ENCODE peak calls at places on chromosomes 11 and 22, in seven cellular contexts. One of them, this sample, is unnamed.

GRCh38 chr22:20237480-20238440 is 30.4 kb downstream of the RTN4R start:
- ATAC-seq in HepG2: peak
- ATAC-seq in heart left ventricle: no peak
- ATAC-seq in upper lobe of left lung: no peak
- ATAC-seq in HCT116: no peak
- ATAC-seq in right lobe of liver: peak
- ATAC-seq in A549: no peak
- ATAC-seq in this sample: no peak

GRCh38 chr22:33922268-33922667 is 2.0 kb upstream of the LARGE1 start:
- ATAC-seq in HepG2: peak
- ATAC-seq in heart left ventricle: no peak
- ATAC-seq in upper lobe of left lung: no peak
- ATAC-seq in HCT116: no peak
- ATAC-seq in right lobe of liver: peak
- ATAC-seq in A549: peak
- ATAC-seq in this sample: no peak

GRCh38 chr11:106137758-106138157 is 60.3 kb downstream of the AASDHPPT start:
- ATAC-seq in HepG2: no peak
- ATAC-seq in heart left ventricle: no peak
- ATAC-seq in upper lobe of left lung: no peak
- ATAC-seq in HCT116: no peak
- ATAC-seq in right lobe of liver: no peak
- ATAC-seq in A549: no peak
- ATAC-seq in this sample: no peak

GRCh38 chr11:95092549-95093324 is 3.1 kb downstream of the ENDOD1 start:
- ATAC-seq in HepG2: peak
- ATAC-seq in heart left ventricle: no peak
- ATAC-seq in upper lobe of left lung: no peak
- ATAC-seq in HCT116: peak
- ATAC-seq in right lobe of liver: peak
- ATAC-seq in A549: peak
- ATAC-seq in this sample: no peak

GRCh38 chr11:9639985-9640384 is 23.9 kb upstream of the SWAP70 start:
- ATAC-seq in HepG2: no peak
- ATAC-seq in heart left ventricle: peak
- ATAC-seq in upper lobe of left lung: peak
- ATAC-seq in HCT116: no peak
- ATAC-seq in right lobe of liver: peak
- ATAC-seq in A549: no peak
- ATAC-seq in this sample: peak

GRCh38 chr11:8719260-8720190 is 36.9 kb downstream of the RPL27A start:
- ATAC-seq in HepG2: no peak
- ATAC-seq in heart left ventricle: peak
- ATAC-seq in upper lobe of left lung: peak
- ATAC-seq in HCT116: peak
- ATAC-seq in right lobe of liver: peak
- ATAC-seq in A549: peak
- ATAC-seq in this sample: peak

GRCh38 chr11:20357150-20357549 is 6.4 kb upstream of the HTATIP2 start:
- ATAC-seq in HepG2: no peak
- ATAC-seq in heart left ventricle: no peak
- ATAC-seq in upper lobe of left lung: no peak
- ATAC-seq in HCT116: no peak
- ATAC-seq in right lobe of liver: peak
- ATAC-seq in A549: no peak
- ATAC-seq in this sample: no peak

GRCh38 chr22:22119003-22119402 is 125.6 kb upstream of the VPREB1 start:
- ATAC-seq in HepG2: no peak
- ATAC-seq in heart left ventricle: no peak
- ATAC-seq in upper lobe of left lung: no peak
- ATAC-seq in HCT116: no peak
- ATAC-seq in right lobe of liver: no peak
- ATAC-seq in A549: no peak
- ATAC-seq in this sample: no peak

GRCh38 chr22:38859581-38860290 is 12.3 kb downstream of the CBX6 start:
- ATAC-seq in HepG2: peak
- ATAC-seq in heart left ventricle: no peak
- ATAC-seq in upper lobe of left lung: no peak
- ATAC-seq in HCT116: peak
- ATAC-seq in right lobe of liver: no peak
- ATAC-seq in A549: peak
- ATAC-seq in this sample: no peak

GRCh38 chr11:129012880-129013279 is 70.2 kb upstream of the TP53AIP1 start:
- ATAC-seq in HepG2: no peak
- ATAC-seq in heart left ventricle: no peak
- ATAC-seq in upper lobe of left lung: no peak
- ATAC-seq in HCT116: no peak
- ATAC-seq in right lobe of liver: no peak
- ATAC-seq in A549: no peak
- ATAC-seq in this sample: no peak

GRCh38 chr11:94100253-94100652 is 28.4 kb upstream of the PANX1 start:
- ATAC-seq in HepG2: no peak
- ATAC-seq in heart left ventricle: no peak
- ATAC-seq in upper lobe of left lung: no peak
- ATAC-seq in HCT116: no peak
- ATAC-seq in right lobe of liver: no peak
- ATAC-seq in A549: no peak
- ATAC-seq in this sample: no peak

GRCh38 chr11:10503217-10503616 is 37.8 kb downstream of the RNF141 start:
- ATAC-seq in HepG2: no peak
- ATAC-seq in heart left ventricle: peak
- ATAC-seq in upper lobe of left lung: peak
- ATAC-seq in HCT116: no peak
- ATAC-seq in right lobe of liver: peak
- ATAC-seq in A549: no peak
- ATAC-seq in this sample: no peak

GRCh38 chr11:85947431-85948272 is 92.5 kb downstream of the CCDC83 start:
- ATAC-seq in HepG2: peak
- ATAC-seq in heart left ventricle: peak
- ATAC-seq in upper lobe of left lung: peak
- ATAC-seq in HCT116: peak
- ATAC-seq in right lobe of liver: peak
- ATAC-seq in A549: peak
- ATAC-seq in this sample: peak

GRCh38 chr22:37860796-37861421 is 11.7 kb downstream of the EIF3L start:
- ATAC-seq in HepG2: no peak
- ATAC-seq in heart left ventricle: peak
- ATAC-seq in upper lobe of left lung: peak
- ATAC-seq in HCT116: no peak
- ATAC-seq in right lobe of liver: peak
- ATAC-seq in A549: no peak
- ATAC-seq in this sample: no peak

GRCh38 chr11:37704791-37705190 is 1106.8 kb upstream of the RAG2 start:
- ATAC-seq in HepG2: no peak
- ATAC-seq in heart left ventricle: no peak
- ATAC-seq in upper lobe of left lung: no peak
- ATAC-seq in HCT116: no peak
- ATAC-seq in right lobe of liver: no peak
- ATAC-seq in A549: no peak
- ATAC-seq in this sample: no peak

GRCh38 chr11:12258451-12258850 is 118.9 kb upstream of the PARVA start:
- ATAC-seq in HepG2: peak
- ATAC-seq in heart left ventricle: no peak
- ATAC-seq in upper lobe of left lung: peak
- ATAC-seq in HCT116: peak
- ATAC-seq in right lobe of liver: no peak
- ATAC-seq in A549: peak
- ATAC-seq in this sample: no peak

GRCh38 chr11:35118906-35119305 is 20.1 kb upstream of the CD44 start:
- ATAC-seq in HepG2: no peak
- ATAC-seq in heart left ventricle: no peak
- ATAC-seq in upper lobe of left lung: no peak
- ATAC-seq in HCT116: no peak
- ATAC-seq in right lobe of liver: no peak
- ATAC-seq in A549: no peak
- ATAC-seq in this sample: no peak

GRCh38 chr11:107592256-107592655 is 1.3 kb downstream of the ELMOD1 start:
- ATAC-seq in HepG2: no peak
- ATAC-seq in heart left ventricle: no peak
- ATAC-seq in upper lobe of left lung: no peak
- ATAC-seq in HCT116: no peak
- ATAC-seq in right lobe of liver: no peak
- ATAC-seq in A549: no peak
- ATAC-seq in this sample: no peak

GRCh38 chr22:30230787-30231461 is 15.6 kb downstream of the LIF start:
- ATAC-seq in HepG2: no peak
- ATAC-seq in heart left ventricle: no peak
- ATAC-seq in upper lobe of left lung: no peak
- ATAC-seq in HCT116: no peak
- ATAC-seq in right lobe of liver: no peak
- ATAC-seq in A549: no peak
- ATAC-seq in this sample: no peak

GRCh38 chr11:93524173-93524536 is 19.0 kb downstream of the SMCO4 start:
- ATAC-seq in HepG2: no peak
- ATAC-seq in heart left ventricle: no peak
- ATAC-seq in upper lobe of left lung: no peak
- ATAC-seq in HCT116: no peak
- ATAC-seq in right lobe of liver: peak
- ATAC-seq in A549: no peak
- ATAC-seq in this sample: no peak

GRCh38 chr22:48051796-48052620 is 1289.6 kb downstream of the TBC1D22A start:
- ATAC-seq in HepG2: no peak
- ATAC-seq in heart left ventricle: no peak
- ATAC-seq in upper lobe of left lung: no peak
- ATAC-seq in HCT116: no peak
- ATAC-seq in right lobe of liver: no peak
- ATAC-seq in A549: no peak
- ATAC-seq in this sample: no peak

GRCh38 chr22:41410311-41410751 is 28.6 kb downstream of the TEF start:
- ATAC-seq in HepG2: no peak
- ATAC-seq in heart left ventricle: peak
- ATAC-seq in upper lobe of left lung: no peak
- ATAC-seq in HCT116: no peak
- ATAC-seq in right lobe of liver: peak
- ATAC-seq in A549: no peak
- ATAC-seq in this sample: peak

GRCh38 chr11:96317576-96317975 is 25.4 kb downstream of the MAML2 start:
- ATAC-seq in HepG2: no peak
- ATAC-seq in heart left ventricle: no peak
- ATAC-seq in upper lobe of left lung: peak
- ATAC-seq in HCT116: no peak
- ATAC-seq in right lobe of liver: no peak
- ATAC-seq in A549: no peak
- ATAC-seq in this sample: no peak

GRCh38 chr22:48700180-48700565 is 1127.5 kb downstream of the BRD1 start:
- ATAC-seq in HepG2: no peak
- ATAC-seq in heart left ventricle: no peak
- ATAC-seq in upper lobe of left lung: no peak
- ATAC-seq in HCT116: no peak
- ATAC-seq in right lobe of liver: no peak
- ATAC-seq in A549: no peak
- ATAC-seq in this sample: no peak

GRCh38 chr22:17699696-17700330 is 61.3 kb downstream of the BCL2L13 start:
- ATAC-seq in HepG2: no peak
- ATAC-seq in heart left ventricle: no peak
- ATAC-seq in upper lobe of left lung: no peak
- ATAC-seq in HCT116: no peak
- ATAC-seq in right lobe of liver: no peak
- ATAC-seq in A549: no peak
- ATAC-seq in this sample: no peak

GRCh38 chr11:33017478-33017877 is 1.8 kb downstream of the DEPDC7 start:
- ATAC-seq in HepG2: peak
- ATAC-seq in heart left ventricle: no peak
- ATAC-seq in upper lobe of left lung: no peak
- ATAC-seq in HCT116: no peak
- ATAC-seq in right lobe of liver: peak
- ATAC-seq in A549: no peak
- ATAC-seq in this sample: no peak
- TF ChIP-seq POLR2A in HepG2: no peak
- TF ChIP-seq POLR2A in heart left ventricle: no peak
- TF ChIP-seq POLR2A in upper lobe of left lung: no peak
- TF ChIP-seq POLR2A in HCT116: no peak
- TF ChIP-seq POLR2A in right lobe of liver: peak
- TF ChIP-seq POLR2A in A549: no peak
- TF ChIP-seq POLR2A in this sample: no peak

DNA sequence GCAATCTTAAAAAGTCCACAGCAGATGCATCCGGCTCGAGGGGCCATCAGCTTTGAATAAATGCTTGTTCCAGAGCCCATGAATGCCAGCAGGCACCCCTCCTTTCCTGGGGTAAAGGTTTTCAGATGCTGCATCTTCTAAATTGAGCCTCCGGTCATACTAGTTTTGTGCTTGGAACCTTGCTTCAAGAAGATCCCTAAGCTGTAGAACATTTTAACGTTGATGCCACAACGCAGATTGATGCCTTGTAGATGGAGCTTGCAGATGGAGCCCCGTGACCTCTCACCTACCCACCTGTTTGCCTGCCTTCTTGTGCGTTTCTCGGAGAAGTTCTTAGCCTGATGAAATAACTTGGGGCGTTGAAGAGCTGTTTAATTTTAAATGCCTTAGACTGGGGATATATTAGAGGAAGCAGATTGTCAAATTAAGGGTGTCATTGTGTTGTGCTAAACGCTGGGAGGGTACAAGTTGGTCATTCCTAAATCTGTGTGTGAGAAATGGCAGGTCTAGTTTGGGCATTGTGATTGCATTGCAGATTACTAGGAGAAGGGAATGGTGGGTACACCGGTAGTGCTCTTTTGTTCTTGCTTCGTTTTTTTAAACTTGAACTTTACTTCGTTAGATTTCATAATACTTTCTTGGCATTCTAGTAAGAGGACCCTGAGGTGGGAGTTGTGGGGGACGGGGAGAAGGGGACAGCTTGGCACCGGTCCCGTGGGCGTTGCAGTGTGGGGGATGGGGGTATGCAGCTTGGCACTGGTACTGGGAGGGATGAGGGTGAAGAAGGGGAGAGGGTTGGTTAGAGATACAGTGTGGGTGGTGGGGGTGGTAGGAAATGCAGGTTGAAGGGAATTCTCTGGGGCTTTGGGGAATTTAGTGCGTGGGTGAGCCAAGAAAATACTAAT is 1.9 kb downstream of the NEAT1 start:
- ATAC-seq in HepG2: no peak
- ATAC-seq in heart left ventricle: no peak
- ATAC-seq in upper lobe of left lung: no peak
- ATAC-seq in HCT116: no peak
- ATAC-seq in right lobe of liver: no peak
- ATAC-seq in A549: no peak
- ATAC-seq in this sample: no peak
- TF ChIP-seq POLR2A in HepG2: no peak
- TF ChIP-seq POLR2A in heart left ventricle: no peak
- TF ChIP-seq POLR2A in upper lobe of left lung: peak
- TF ChIP-seq POLR2A in HCT116: no peak
- TF ChIP-seq POLR2A in right lobe of liver: peak
- TF ChIP-seq POLR2A in A549: peak
- TF ChIP-seq POLR2A in this sample: peak

GRCh38 chr11:22465620-22466019 is 127.4 kb downstream of the SLC17A6 start:
- ATAC-seq in HepG2: no peak
- ATAC-seq in heart left ventricle: no peak
- ATAC-seq in upper lobe of left lung: no peak
- ATAC-seq in HCT116: no peak
- ATAC-seq in right lobe of liver: no peak
- ATAC-seq in A549: no peak
- ATAC-seq in this sample: no peak
- TF ChIP-seq POLR2A in HepG2: no peak
- TF ChIP-seq POLR2A in heart left ventricle: no peak
- TF ChIP-seq POLR2A in upper lobe of left lung: no peak
- TF ChIP-seq POLR2A in HCT116: no peak
- TF ChIP-seq POLR2A in right lobe of liver: no peak
- TF ChIP-seq POLR2A in A549: no peak
- TF ChIP-seq POLR2A in this sample: no peak

GRCh38 chr11:67356867-67357561 is 3.7 kb upstream of the POLD4 start:
- ATAC-seq in HepG2: no peak
- ATAC-seq in heart left ventricle: no peak
- ATAC-seq in upper lobe of left lung: peak
- ATAC-seq in HCT116: peak
- ATAC-seq in right lobe of liver: peak
- ATAC-seq in A549: peak
- ATAC-seq in this sample: no peak
- TF ChIP-seq POLR2A in HepG2: no peak
- TF ChIP-seq POLR2A in heart left ventricle: no peak
- TF ChIP-seq POLR2A in upper lobe of left lung: peak
- TF ChIP-seq POLR2A in HCT116: no peak
- TF ChIP-seq POLR2A in right lobe of liver: peak
- TF ChIP-seq POLR2A in A549: no peak
- TF ChIP-seq POLR2A in this sample: no peak